ENCODE peak calls at places on chromosomes 12 and 14, in seven cellular contexts. Z is NCI-H1694, W is H54, P is RWPE1, D is AG10803, E is GM19239, O is mammary epithelial cell. B is an unnamed sample.

GRCh38 chr12:25794580-25794979 is 163.9 kb upstream of the RASSF8 start:
- DNase-seq in Z (no peak), W (no peak), P (no peak), D (no peak), E (no peak), O (no peak), B (no peak)

GRCh38 chr14:68210729-68211299 is 391.2 kb downstream of the RAD51B start:
- DNase-seq in Z (no peak), W (no peak), P (peak; percentile 36), D (peak; percentile 96), E (peak; percentile 52), O (peak; percentile 95), B (no peak)

GRCh38 chr12:110247340-110248095 is 33.5 kb upstream of the ATP2A2 start:
- DNase-seq in Z (peak; percentile 8), W (no peak), P (peak; percentile 93), D (no peak), E (no peak), O (peak; percentile 97), B (no peak)

GRCh38 chr14:86481105-86481504 is 951.2 kb downstream of the FLRT2 start:
- DNase-seq in Z (no peak), W (no peak), P (no peak), D (no peak), E (no peak), O (no peak), B (no peak)

GRCh38 chr14:78448483-78449094 is 278.4 kb downstream of the NRXN3 start:
- DNase-seq in Z (peak; percentile 69), W (peak; percentile 19), P (peak; percentile 36), D (peak; percentile 17), E (peak; percentile 44), O (peak; percentile 14), B (no peak)

GRCh38 chr12:71183018-71183417 is 25.2 kb upstream of the TSPAN8 start:
- DNase-seq in Z (no peak), W (no peak), P (peak; percentile 8), D (no peak), E (no peak), O (peak; percentile 58), B (no peak)

GRCh38 chr12:94730846-94731245 is 80.5 kb upstream of the TMCC3 start:
- DNase-seq in Z (no peak), W (no peak), P (no peak), D (no peak), E (no peak), O (no peak), B (no peak)

GRCh38 chr14:84090837-84091236 is 1439.1 kb upstream of the FLRT2 start:
- DNase-seq in Z (no peak), W (no peak), P (no peak), D (no peak), E (no peak), O (no peak), B (no peak)

GRCh38 chr12:120960657-120961056 is 17.7 kb upstream of the HNF1A start:
- DNase-seq in Z (no peak), W (no peak), P (no peak), D (no peak), E (no peak), O (no peak), B (no peak)

GRCh38 chr14:37597538-37598084 is 2.2 kb downstream of the TTC6 start:
- DNase-seq in Z (no peak), W (no peak), P (no peak), D (peak; percentile 10), E (no peak), O (no peak), B (no peak)

GRCh38 chr12:12249216-12250050 is 17.4 kb downstream of the LRP6 start:
- DNase-seq in Z (no peak), W (no peak), P (no peak), D (no peak), E (no peak), O (no peak), B (no peak)

GRCh38 chr14:91317381-91318313 is 73.1 kb upstream of the GPR68 start:
- DNase-seq in Z (no peak), W (no peak), P (peak; percentile 26), D (no peak), E (no peak), O (peak; percentile 24), B (no peak)

GRCh38 chr14:102805454-102805891 is 28.2 kb downstream of the TRAF3 start:
- DNase-seq in Z (no peak), W (peak; percentile 91), P (no peak), D (peak; percentile 36), E (no peak), O (peak; percentile 28), B (no peak)

GRCh38 chr12:100221523-100221922 is 20.9 kb downstream of the ACTR6 start:
- DNase-seq in Z (no peak), W (no peak), P (no peak), D (no peak), E (no peak), O (no peak), B (no peak)

GRCh38 chr12:121190523-121191031 is 19.4 kb upstream of the P2RX4 start:
- DNase-seq in Z (no peak), W (peak; percentile 54), P (peak; percentile 84), D (peak; percentile 95), E (no peak), O (peak; percentile 76), B (no peak)

GRCh38 chr14:68173227-68173972 is 353.8 kb downstream of the RAD51B start:
- DNase-seq in Z (no peak), W (no peak), P (no peak), D (peak; percentile 25), E (no peak), O (no peak), B (no peak)

GRCh38 chr12:43762596-43762995 is 3.8 kb downstream of the IRAK4 start:
- DNase-seq in Z (no peak), W (no peak), P (no peak), D (no peak), E (no peak), O (no peak), B (no peak)

GRCh38 chr14:105940534-105941225 is 414.3 kb downstream of the TMEM121 start:
- DNase-seq in Z (no peak), W (no peak), P (no peak), D (no peak), E (no peak), O (no peak), B (peak; percentile 62)

GRCh38 chr12:80241576-80242273 is 142.4 kb downstream of the OTOGL start:
- DNase-seq in Z (no peak), W (no peak), P (no peak), D (peak; percentile 45), E (no peak), O (peak; percentile 18), B (no peak)

GRCh38 chr14:87628129-87628528 is 364.9 kb downstream of the GALC start:
- DNase-seq in Z (no peak), W (no peak), P (no peak), D (peak; percentile 77), E (no peak), O (peak; percentile 52), B (no peak)

GRCh38 chr12:62931481-62931880 is 3.5 kb downstream of the PPM1H start:
- DNase-seq in Z (no peak), W (no peak), P (no peak), D (no peak), E (no peak), O (no peak), B (no peak)

GRCh38 chr14:90093942-90094595 is 32.3 kb downstream of the KCNK13 start:
- DNase-seq in Z (no peak), W (no peak), P (peak; percentile 23), D (peak; percentile 51), E (no peak), O (peak; percentile 46), B (no peak)

GRCh38 chr14:99775351-99775750 is 17.9 kb upstream of the EML1 start:
- DNase-seq in Z (no peak), W (no peak), P (no peak), D (no peak), E (no peak), O (no peak), B (no peak)

GRCh38 chr14:35669782-35670181 is 135.8 kb downstream of the INSM2 start:
- DNase-seq in Z (no peak), W (no peak), P (peak; percentile 76), D (peak; percentile 1), E (no peak), O (peak; percentile 92), B (no peak)

GRCh38 chr12:117921922-117922777 is 46.6 kb downstream of the KSR2 start:
- DNase-seq in Z (no peak), W (no peak), P (no peak), D (no peak), E (no peak), O (no peak), B (no peak)

GRCh38 chr12:130596241-130596640 is 119.9 kb downstream of the RIMBP2 start:
- DNase-seq in Z (no peak), W (no peak), P (no peak), D (no peak), E (no peak), O (no peak), B (no peak)

GRCh38 chr12:122023339-122024131 is 1.9 kb downstream of the BCL7A start:
- DNase-seq in Z (peak; percentile 47), W (no peak), P (peak; percentile 57), D (peak; percentile 80), E (no peak), O (peak; percentile 64), B (peak; percentile 87)

GRCh38 chr12:78725951-78726550 is 138.5 kb upstream of the SYT1 start:
- DNase-seq in Z (no peak), W (no peak), P (no peak), D (peak; percentile 1), E (no peak), O (peak; percentile 4), B (no peak)

GRCh38 chr14:102539544-102540309 is 30.2 kb upstream of the ANKRD9 start:
- DNase-seq in Z (peak; percentile 99), W (no peak), P (no peak), D (no peak), E (no peak), O (no peak), B (no peak)

GRCh38 chr14:24403294-24404013 is 4.7 kb downstream of the NYNRIN start:
- DNase-seq in Z (no peak), W (no peak), P (no peak), D (peak; percentile 61), E (no peak), O (no peak), B (no peak)